ENCODE peak calls at places on chromosome 13, in ten cellular contexts. D is HFFc6, P is IMR-90, C is esophagus squamous epithelium, E is WTC11, N is AG10803, H is astrocyte of the spinal cord, V is ascending aorta, W is uterus, O is fibroblast of pulmonary artery. A is an unnamed sample.

GRCh38 chr13:66301482-66301881 is 928.7 kb downstream of the PCDH9 start:
- DNase-seq in V (no peak), W (no peak), E (no peak), O (no peak), C (no peak), H (no peak), D (no peak), P (no peak), N (no peak), A (no peak)

GRCh38 chr13:66014757-66015156 is 1215.4 kb downstream of the PCDH9 start:
- DNase-seq in O (no peak), N (no peak), D (no peak), E (no peak), C (no peak), V (no peak), W (no peak), H (no peak), P (peak), A (no peak)

GRCh38 chr13:59229861-59230260 is 933.9 kb downstream of the DIAPH3 start:
- DNase-seq in C (no peak), O (no peak), W (no peak), H (no peak), P (no peak), E (no peak), N (no peak), V (no peak), D (no peak), A (no peak)

GRCh38 chr13:39876258-39876657 is 220.8 kb downstream of the COG6 start:
- DNase-seq in E (no peak), H (peak), O (peak), D (peak), N (peak), P (peak), V (no peak), W (no peak), C (no peak), A (no peak)

GRCh38 chr13:66875264-66875663 is 354.9 kb downstream of the PCDH9 start:
- DNase-seq in C (no peak), P (no peak), N (no peak), O (no peak), E (no peak), H (no peak), D (no peak), W (no peak), V (no peak), A (no peak)

GRCh38 chr13:29707876-29708543 is 112.5 kb upstream of the SLC7A1 start:
- DNase-seq in O (peak), N (peak), D (peak), H (peak), P (peak), V (no peak), E (peak), W (no peak), C (no peak), A (peak)

GRCh38 chr13:60661514-60661913 is 264.5 kb downstream of the TDRD3 start:
- DNase-seq in W (no peak), P (no peak), N (no peak), H (no peak), C (no peak), O (no peak), D (no peak), V (no peak), E (no peak), A (no peak)

GRCh38 chr13:107234315-107234714 is 666.4 kb upstream of the ARGLU1 start:
- DNase-seq in E (no peak), P (no peak), H (no peak), D (no peak), W (no peak), O (no peak), N (no peak), C (no peak), V (no peak), A (no peak)

GRCh38 chr13:75364131-75364713 is 117.7 kb downstream of the TBC1D4 start:
- DNase-seq in H (no peak), W (no peak), E (no peak), V (no peak), O (no peak), D (no peak), C (no peak), N (no peak), P (peak), A (no peak)

GRCh38 chr13:25776722-25777121 is 275.1 kb downstream of the SHISA2 start:
- DNase-seq in V (no peak), H (no peak), O (no peak), N (no peak), E (no peak), P (no peak), D (no peak), C (no peak), W (no peak), A (no peak)

GRCh38 chr13:29428992-29429315 is 166.5 kb downstream of the SLC7A1 start:
- DNase-seq in D (no peak), H (no peak), O (no peak), E (no peak), W (no peak), P (no peak), N (no peak), C (no peak), V (no peak), A (no peak)

GRCh38 chr13:73417012-73417615 is 358.3 kb downstream of the KLF5 start:
- DNase-seq in W (no peak), O (no peak), C (no peak), D (no peak), E (no peak), N (peak), H (no peak), V (no peak), P (no peak), A (no peak)

GRCh38 chr13:93775507-93776108 is 549.0 kb downstream of the GPC6 start:
- DNase-seq in E (no peak), D (peak), C (no peak), N (peak), W (no peak), P (peak), V (no peak), O (peak), H (peak), A (no peak)

GRCh38 chr13:28710161-28710560 is 8.6 kb downstream of the SLC46A3 start:
- DNase-seq in D (no peak), H (no peak), C (no peak), O (no peak), W (no peak), P (no peak), V (no peak), N (no peak), E (no peak), A (no peak)

GRCh38 chr13:100176781-100177389 is 88.0 kb downstream of the PCCA start:
- DNase-seq in W (no peak), C (no peak), P (peak), O (peak), V (no peak), H (peak), D (no peak), N (peak), E (no peak), A (no peak)

GRCh38 chr13:110382229-110382628 is 75.1 kb downstream of the COL4A2 start:
- DNase-seq in O (peak), V (no peak), H (peak), P (peak), W (no peak), E (no peak), D (peak), C (no peak), N (peak), A (no peak)

GRCh38 chr13:59906413-59907027 is 257.2 kb downstream of the DIAPH3 start:
- DNase-seq in P (peak), C (no peak), N (peak), O (peak), H (peak), V (no peak), E (no peak), D (peak), W (no peak), A (no peak)

GRCh38 chr13:108495686-108496363 is 133.6 kb upstream of the MYO16 start:
- DNase-seq in H (peak), W (no peak), V (no peak), D (no peak), C (no peak), O (no peak), E (peak), N (no peak), P (no peak), A (no peak)

GRCh38 chr13:109773276-109773675 is 13.1 kb downstream of the IRS2 start:
- DNase-seq in O (no peak), P (no peak), N (no peak), E (no peak), H (peak), C (no peak), V (no peak), D (no peak), W (no peak), A (no peak)

GRCh38 chr13:99970761-99971575 is 599 bp downstream of the ZIC5 start:
- DNase-seq in C (no peak), H (no peak), O (no peak), V (no peak), E (peak), D (no peak), W (no peak), P (no peak), N (no peak), A (no peak)

GRCh38 chr13:94342436-94343242 is 136.8 kb downstream of the DCT start:
- DNase-seq in P (no peak), E (no peak), O (no peak), N (no peak), V (no peak), W (no peak), D (no peak), C (no peak), H (no peak), A (no peak)

GRCh38 chr13:44710576-44710975 is 134.4 kb upstream of the TSC22D1 start:
- DNase-seq in P (peak), D (peak), N (peak), H (peak), E (no peak), W (no peak), V (no peak), O (peak), C (no peak), A (no peak)
- TF ChIP-seq CTCF in P (no peak), D (no peak), N (no peak), H (no peak), E (no peak), W (no peak), V (no peak), O (no peak), C (no peak), A (no peak)

GRCh38 chr13:23348270-23349126 is 85.0 kb downstream of the SACS start:
- DNase-seq in N (peak), V (no peak), E (no peak), H (no peak), W (no peak), C (no peak), O (no peak), D (no peak), P (no peak), A (no peak)
- TF ChIP-seq CTCF in N (no peak), V (no peak), E (no peak), H (no peak), W (no peak), C (no peak), O (peak), D (no peak), P (peak), A (no peak)

DNA sequence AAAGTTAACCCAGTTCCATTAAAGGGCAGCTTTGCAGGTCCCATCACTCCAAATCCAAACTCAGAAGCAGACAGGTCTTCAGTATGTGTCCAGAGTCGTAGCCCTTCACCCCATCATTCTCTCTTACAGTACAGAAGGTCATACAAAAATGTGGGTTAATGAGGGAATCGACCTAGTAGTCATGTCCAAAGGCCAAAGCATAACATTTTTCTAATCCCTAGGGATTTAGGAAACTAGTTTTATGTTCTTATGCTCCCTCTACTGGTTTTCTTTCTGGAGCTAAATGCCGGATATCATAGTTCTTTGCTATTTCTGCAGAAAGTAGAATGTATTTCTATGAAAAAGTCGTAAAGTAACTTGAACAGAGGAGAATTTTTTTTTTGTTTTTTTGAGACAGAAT is 72.2 kb downstream of the DHRS12 start:
- DNase-seq in N (peak), H (peak), D (peak), E (no peak), P (peak), O (peak), W (no peak), C (no peak), V (no peak), A (no peak)
- TF ChIP-seq CTCF in N (peak), H (peak), D (peak), E (no peak), P (peak), O (peak), W (peak), C (peak), V (peak), A (no peak)

DNA sequence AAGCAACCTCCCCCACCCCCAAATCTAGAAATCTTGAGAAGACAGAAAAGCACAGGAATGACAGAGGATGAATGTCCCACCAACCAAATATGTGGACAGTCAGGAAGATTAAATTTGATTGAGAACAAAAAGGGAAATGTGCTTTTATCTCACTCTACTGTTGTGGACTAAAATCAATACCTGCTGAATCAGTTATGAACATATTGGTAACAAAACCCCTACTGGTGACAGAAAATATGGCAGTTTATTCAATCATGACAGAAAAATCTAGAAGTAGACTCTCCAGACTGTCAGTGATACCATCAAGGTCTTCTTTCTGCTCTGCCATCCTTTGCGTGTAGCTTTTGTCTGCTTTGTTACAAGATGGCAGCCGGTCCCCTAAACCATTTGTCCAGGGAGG is 35.2 kb downstream of the FAM216B start:
- DNase-seq in D (no peak), E (no peak), C (no peak), P (no peak), O (no peak), W (no peak), V (no peak), N (no peak), H (no peak), A (no peak)
- TF ChIP-seq CTCF in D (peak), E (no peak), C (no peak), P (no peak), O (peak), W (no peak), V (no peak), N (peak), H (peak), A (no peak)

GRCh38 chr13:48873598-48873997 is 102.1 kb upstream of the FNDC3A start:
- DNase-seq in N (no peak), C (no peak), V (no peak), E (peak), D (peak), O (peak), W (no peak), H (peak), P (peak), A (no peak)
- TF ChIP-seq CTCF in N (peak), C (no peak), V (no peak), E (no peak), D (peak), O (no peak), W (no peak), H (no peak), P (no peak), A (no peak)

GRCh38 chr13:22800726-22801401 is 379.9 kb upstream of the SGCG start:
- DNase-seq in O (peak), P (peak), W (no peak), E (no peak), C (no peak), V (peak), N (peak), H (no peak), D (peak), A (peak)

DNA sequence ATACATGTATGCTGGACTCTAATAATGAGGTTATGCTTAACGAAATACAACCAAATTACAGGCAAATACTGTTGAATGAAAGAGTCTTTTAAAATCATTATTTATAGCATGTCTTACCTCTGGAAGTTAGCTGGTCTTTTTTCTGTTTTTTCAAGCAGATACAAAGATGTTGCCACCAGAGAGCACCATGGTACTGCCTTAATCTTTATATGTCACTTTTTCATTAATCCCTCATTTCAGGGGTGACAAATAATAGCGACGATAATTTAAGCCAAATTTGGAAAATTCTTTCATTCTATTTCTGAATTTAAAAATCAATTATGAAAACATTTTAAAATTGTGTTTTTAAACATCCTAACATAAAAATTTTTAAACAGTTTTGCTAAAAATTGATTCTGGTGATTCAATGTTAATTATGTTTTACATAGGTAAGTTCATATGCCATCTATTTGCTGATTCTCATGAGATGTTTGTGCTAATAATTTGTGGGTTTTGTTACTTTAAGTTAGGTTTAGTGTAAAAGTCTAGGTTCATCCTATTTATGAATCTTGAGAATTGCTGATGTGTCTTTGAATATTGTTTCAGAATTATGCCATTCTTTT is 379.3 kb upstream of the SGCG start:
- DNase-seq in C (no peak), O (peak), P (peak), V (no peak), D (no peak), N (peak), E (no peak), W (no peak), H (no peak), A (no peak)
- TF ChIP-seq CTCF in C (peak), O (no peak), P (peak), V (no peak), D (peak), N (peak), E (no peak), W (peak), H (no peak), A (peak)

DNA sequence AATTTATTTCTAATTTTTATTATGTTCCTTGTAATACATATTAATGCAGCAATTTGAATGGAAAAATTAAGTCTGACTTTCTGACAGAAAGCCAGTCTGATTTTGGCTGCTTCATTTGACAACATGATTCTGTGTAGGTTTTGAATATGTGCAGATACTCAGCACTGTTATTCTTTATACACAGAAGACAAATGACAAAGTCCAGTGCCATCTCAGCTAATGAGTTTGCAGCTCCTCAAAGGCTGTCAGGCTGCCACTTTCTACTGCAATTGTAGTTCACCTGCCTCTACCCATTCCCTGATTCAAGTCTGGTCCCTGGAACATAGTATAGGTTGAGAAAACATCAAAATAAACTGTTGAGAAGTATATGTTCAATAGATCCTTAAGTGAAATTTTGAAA is 2.9 kb upstream of the CHAMP1 start:
- DNase-seq in W (no peak), P (no peak), D (no peak), H (no peak), C (no peak), O (no peak), V (no peak), E (no peak), N (no peak), A (no peak)
- TF ChIP-seq CTCF in W (no peak), P (no peak), D (no peak), H (no peak), C (no peak), O (no peak), V (no peak), E (no peak), N (no peak), A (no peak)

GRCh38 chr13:34137200-34137599 is 319.3 kb downstream of the RFC3 start:
- DNase-seq in D (no peak), O (no peak), E (no peak), V (no peak), C (no peak), P (no peak), W (no peak), H (no peak), N (no peak), A (no peak)
- TF ChIP-seq CTCF in D (no peak), O (no peak), E (no peak), V (no peak), C (no peak), P (no peak), W (no peak), H (no peak), N (no peak), A (no peak)

GRCh38 chr13:51364404-51365008 is 25.0 kb downstream of the SERPINE3 start:
- DNase-seq in N (peak), H (peak), V (no peak), E (no peak), C (no peak), D (peak), W (no peak), P (peak), O (peak), A (no peak)
- TF ChIP-seq CTCF in N (no peak), H (no peak), V (no peak), E (no peak), C (no peak), D (no peak), W (no peak), P (no peak), O (no peak), A (no peak)

GRCh38 chr13:41649659-41650058 is 192.3 kb downstream of the RGCC start:
- DNase-seq in H (peak), V (no peak), O (peak), N (peak), W (no peak), D (no peak), C (no peak), P (peak), E (peak), A (no peak)
- TF ChIP-seq CTCF in H (peak), V (no peak), O (peak), N (peak), W (peak), D (peak), C (peak), P (peak), E (no peak), A (peak)

A was measured in heart left ventricle.